ENCODE peak calls at places on chromosomes 4 and X, in six cellular contexts. F is upper lobe of left lung, O is sigmoid colon, K is GM12878, X is tibial nerve, A is stomach. V is an unnamed sample.

GRCh38 chrX:39576081-39576701 is 521.6 kb downstream of the BCOR start:
- DNase-seq in K (no peak), O (no peak), A (no peak), F (no peak), X (no peak), V (no peak)

GRCh38 chr4:27692098-27692679 is 831.5 kb downstream of the STIM2 start:
- DNase-seq in F (peak), O (no peak), K (no peak), X (no peak), A (no peak), V (no peak)

GRCh38 chrX:123648028-123648810 is 84.6 kb downstream of the THOC2 start:
- DNase-seq in K (no peak), A (peak), O (no peak), X (no peak), F (peak), V (peak)

GRCh38 chr4:118033148-118034060 is 882 bp upstream of the NDST3 start:
- DNase-seq in A (peak), F (peak), K (no peak), X (no peak), O (peak), V (peak)

GRCh38 chr4:36111180-36111579 is 133.1 kb downstream of the ARAP2 start:
- DNase-seq in F (no peak), X (no peak), O (no peak), A (no peak), K (no peak), V (no peak)

GRCh38 chr4:116632269-116632668 is 453.1 kb downstream of the TRAM1L1 start:
- DNase-seq in F (no peak), O (no peak), K (no peak), X (no peak), A (no peak), V (no peak)

GRCh38 chrX:109199726-109200125 is 282.2 kb downstream of the GUCY2F start:
- DNase-seq in X (no peak), O (no peak), K (no peak), A (no peak), F (no peak), V (no peak)

GRCh38 chr4:92012899-92013867 is 290.6 kb upstream of the GRID2 start:
- DNase-seq in X (no peak), F (peak), O (no peak), A (peak), K (no peak), V (peak)

GRCh38 chr4:95529941-95530340 is 18.8 kb downstream of the UNC5C start:
- DNase-seq in F (no peak), K (no peak), X (no peak), A (no peak), O (no peak), V (no peak)

GRCh38 chr4:95524722-95525121 is 24.1 kb downstream of the UNC5C start:
- DNase-seq in O (no peak), A (no peak), X (no peak), K (no peak), F (no peak), V (no peak)

GRCh38 chr4:95532305-95532704 is 16.5 kb downstream of the UNC5C start:
- DNase-seq in X (no peak), O (no peak), F (no peak), K (no peak), A (no peak), V (no peak)

GRCh38 chr4:95531141-95531540 is 17.6 kb downstream of the UNC5C start:
- DNase-seq in K (no peak), F (no peak), O (no peak), X (no peak), A (no peak), V (no peak)

GRCh38 chr4:95528388-95528787 is 20.4 kb downstream of the UNC5C start:
- DNase-seq in O (no peak), K (no peak), F (no peak), X (no peak), A (no peak), V (no peak)
- H3K27ac ChIP-seq in O (no peak), K (no peak), F (no peak), X (no peak), A (no peak), V (no peak)

GRCh38 chrX:115364625-115365024 is 75.1 kb downstream of the LUZP4 start:
- DNase-seq in X (no peak), K (no peak), O (no peak), A (no peak), F (no peak), V (no peak)

GRCh38 chrX:115357316-115357715 is 67.8 kb downstream of the LUZP4 start:
- DNase-seq in O (no peak), A (no peak), K (no peak), X (no peak), F (no peak), V (no peak)

GRCh38 chrX:115362334-115363095 is 73.0 kb downstream of the LUZP4 start:
- DNase-seq in F (no peak), K (no peak), X (no peak), O (no peak), A (no peak), V (no peak)

GRCh38 chrX:115356369-115356768 is 66.9 kb downstream of the LUZP4 start:
- DNase-seq in K (no peak), O (no peak), F (no peak), X (no peak), A (no peak), V (no peak)

GRCh38 chrX:115360220-115360781 is 70.8 kb downstream of the LUZP4 start:
- DNase-seq in K (no peak), O (no peak), A (no peak), X (no peak), F (no peak), V (no peak)
- H3K4me3 ChIP-seq in K (no peak), O (no peak), A (no peak), X (no peak), F (no peak), V (no peak)

DNA sequence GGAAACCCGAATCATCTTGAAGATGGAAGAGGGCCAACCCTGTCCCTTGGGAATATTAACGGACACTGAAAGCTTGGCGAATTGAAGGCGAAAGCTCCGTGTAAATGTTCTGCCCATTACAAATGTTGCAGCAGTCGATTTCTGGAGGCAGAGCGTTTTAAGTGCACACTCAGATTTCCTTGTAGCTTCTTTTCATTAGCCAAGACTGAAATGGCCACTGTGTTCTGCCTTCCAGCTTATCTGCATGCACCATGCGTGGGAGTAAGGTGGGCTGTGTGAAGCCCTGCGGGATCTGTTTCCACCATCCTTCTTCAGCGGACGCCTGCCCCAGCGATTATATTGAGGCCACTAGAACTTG is 1.3 kb downstream of the SMIM20 start:
- DNase-seq in O (no peak), F (no peak), K (no peak), A (no peak), X (peak), V (no peak)
- TF ChIP-seq EP300 in O (no peak), F (no peak), K (no peak), A (no peak), X (no peak), V (no peak)

DNA sequence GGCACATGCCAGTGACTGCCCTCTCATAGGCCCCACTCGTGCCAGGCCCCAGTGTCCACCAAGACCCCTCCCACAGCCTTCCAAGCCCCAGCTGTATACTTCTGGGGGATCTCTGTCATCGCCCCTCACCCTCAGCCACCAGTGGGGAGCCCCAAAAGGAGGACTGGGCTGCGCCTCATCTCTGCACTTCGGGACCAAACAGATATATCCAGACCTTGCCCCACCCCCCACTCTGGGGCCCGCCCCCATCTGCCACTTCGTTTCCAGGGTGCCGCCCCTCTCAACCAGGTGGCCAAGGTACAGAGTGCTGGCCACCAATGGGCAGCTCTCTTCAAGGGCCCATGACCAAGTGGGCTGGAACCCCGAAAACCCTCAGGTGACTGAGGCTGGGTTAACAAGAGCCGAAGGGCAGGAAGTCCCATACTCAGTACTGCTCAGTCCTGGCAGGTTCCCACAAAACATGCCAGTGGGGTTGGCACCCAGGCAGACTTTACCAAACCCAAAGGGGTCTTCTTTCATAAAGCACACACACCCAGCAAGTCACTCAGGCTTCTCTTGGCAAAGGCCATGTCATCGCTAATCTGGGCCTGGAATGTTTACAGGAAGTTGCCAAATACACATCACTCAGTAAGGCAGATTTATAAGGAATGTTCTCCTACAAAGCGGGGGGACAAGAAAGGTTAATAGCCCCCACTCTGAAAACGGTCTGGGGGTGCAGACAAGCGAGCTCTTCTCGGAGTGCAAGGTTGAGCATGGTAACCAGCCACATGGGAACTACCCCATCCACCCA is 4.4 kb downstream of the ZFYVE28 start:
- DNase-seq in X (no peak), A (peak), F (no peak), O (no peak), K (no peak), V (peak)
- H3K27ac ChIP-seq in X (peak), A (peak), F (peak), O (peak), K (peak), V (peak)

GRCh38 chr4:72566573-72566972 is 2.4 kb downstream of the ADAMTS3 start:
- DNase-seq in K (no peak), X (no peak), F (no peak), A (no peak), O (no peak), V (no peak)
- H3K4me3 ChIP-seq in K (no peak), X (no peak), F (no peak), A (no peak), O (no peak), V (no peak)

V was measured in transverse colon.